ENCODE peak calls at places on chromosome 6, in ten cellular contexts. Y, K, V, X, P, L, B, T, R and F are unnamed samples. For H3K4me1 and H3K36me3, the result is how much of the 10 kb centered on the place peaks cover.

GRCh38 chr6:62652692-62653328 is 366.8 kb upstream of the KHDRBS2 start:
- DNase-seq in Y (no peak), K (no peak), V (no peak), X (peak), P (peak), L (peak), B (no peak), T (peak), R (no peak), F (no peak)

GRCh38 chr6:37576336-37576737 is 76.6 kb upstream of the CCDC167 start:
- DNase-seq in Y (no peak), K (peak), V (no peak), X (peak), P (peak), L (peak), B (no peak), T (no peak), R (no peak), F (no peak)

GRCh38 chr6:80438728-80439127 is 332.3 kb downstream of the BCKDHB start:
- DNase-seq in Y (no peak), K (peak), V (no peak), X (peak), P (peak), L (peak), B (peak), T (peak), R (no peak), F (no peak)

GRCh38 chr6:20700375-20700774 is 166.1 kb downstream of the CDKAL1 start:
- DNase-seq in Y (no peak), K (no peak), V (no peak), X (no peak), P (no peak), L (peak), B (no peak), T (no peak), R (no peak), F (no peak)

GRCh38 chr6:144315226-144315980 is 30.3 kb downstream of the UTRN start:
- DNase-seq in Y (peak), K (no peak), V (no peak), X (no peak), P (no peak), L (no peak), B (peak), T (no peak), R (no peak), F (no peak)

GRCh38 chr6:113668712-113669408 is 188.3 kb upstream of the MARCKS start:
- DNase-seq in Y (no peak), K (no peak), V (no peak), X (no peak), P (no peak), L (no peak), B (no peak), T (no peak), R (no peak), F (no peak)

GRCh38 chr6:131054392-131055250 is 8.4 kb downstream of the EPB41L2 start:
- DNase-seq in Y (no peak), K (no peak), V (no peak), X (no peak), P (no peak), L (peak), B (no peak), T (no peak), R (no peak), F (no peak)

GRCh38 chr6:125114248-125114858 is 39.2 kb upstream of the TPD52L1 start:
- DNase-seq in Y (peak), K (peak), V (no peak), X (peak), P (peak), L (peak), B (peak), T (peak), R (no peak), F (no peak)

GRCh38 chr6:82365011-82365751 is 1.6 kb downstream of the TPBG start:
- DNase-seq in Y (peak), K (peak), V (no peak), X (peak), P (peak), L (peak), B (peak), T (peak), R (peak), F (peak)

GRCh38 chr6:135393289-135393688 is 104.3 kb downstream of the AHI1 start:
- DNase-seq in Y (no peak), K (no peak), V (no peak), X (no peak), P (no peak), L (no peak), B (no peak), T (no peak), R (no peak), F (no peak)

GRCh38 chr6:157143885-157144795 is 179.2 kb downstream of the TMEM242 start:
- DNase-seq in Y (peak), K (no peak), V (no peak), X (no peak), P (no peak), L (no peak), B (peak), T (peak), R (no peak), F (no peak)

GRCh38 chr6:16251706-16252105 is 13.3 kb downstream of the GMPR start:
- DNase-seq in Y (no peak), K (no peak), V (no peak), X (no peak), P (no peak), L (peak), B (no peak), T (no peak), R (no peak), F (no peak)

GRCh38 chr6:114747995-114748625 is 405.3 kb upstream of the HS3ST5 start:
- DNase-seq in Y (no peak), K (peak), V (peak), X (peak), P (peak), L (peak), B (peak), T (peak), R (no peak), F (no peak)

GRCh38 chr6:22399693-22400092 is 102.9 kb upstream of the PRL start:
- DNase-seq in Y (no peak), K (no peak), V (no peak), X (no peak), P (peak), L (peak), B (peak), T (no peak), R (no peak), F (no peak)

GRCh38 chr6:94478178-94479140 is 1059.1 kb upstream of the EPHA7 start:
- DNase-seq in Y (no peak), K (no peak), V (no peak), X (no peak), P (no peak), L (no peak), B (no peak), T (no peak), R (no peak), F (no peak)

GRCh38 chr6:155778336-155778735 is 322.7 kb upstream of the NOX3 start:
- DNase-seq in Y (no peak), K (no peak), V (no peak), X (no peak), P (no peak), L (no peak), B (no peak), T (no peak), R (no peak), F (no peak)

GRCh38 chr6:25061289-25061945 is 125.7 kb upstream of the RIPOR2 start:
- DNase-seq in Y (peak), K (no peak), V (no peak), X (no peak), P (peak), L (no peak), B (no peak), T (peak), R (no peak), F (no peak)

GRCh38 chr6:137223370-137224131 is 4.4 kb upstream of the IFNGR1 start:
- DNase-seq in Y (no peak), K (no peak), V (no peak), X (no peak), P (peak), L (peak), B (peak), T (no peak), R (no peak), F (peak)

GRCh38 chr6:103113416-103113815 is 1719.9 kb downstream of the GRIK2 start:
- DNase-seq in Y (no peak), K (no peak), V (no peak), X (no peak), P (no peak), L (peak), B (no peak), T (no peak), R (no peak), F (no peak)

GRCh38 chr6:163958646-163959045 is 544.1 kb downstream of the QKI start:
- DNase-seq in Y (no peak), K (peak), V (no peak), X (no peak), P (peak), L (no peak), B (no peak), T (peak), R (no peak), F (no peak)

GRCh38 chr6:27924179-27924578 is 12.0 kb upstream of the OR2B2 start:
- DNase-seq in Y (no peak), K (no peak), V (no peak), X (no peak), P (no peak), L (no peak), B (no peak), T (no peak), R (no peak), F (no peak)

GRCh38 chr6:107823047-107823557 is 1.0 kb downstream of the SCML4 start:
- DNase-seq in Y (no peak), K (no peak), V (no peak), X (no peak), P (no peak), L (no peak), B (no peak), T (no peak), R (no peak), F (no peak)

DNA sequence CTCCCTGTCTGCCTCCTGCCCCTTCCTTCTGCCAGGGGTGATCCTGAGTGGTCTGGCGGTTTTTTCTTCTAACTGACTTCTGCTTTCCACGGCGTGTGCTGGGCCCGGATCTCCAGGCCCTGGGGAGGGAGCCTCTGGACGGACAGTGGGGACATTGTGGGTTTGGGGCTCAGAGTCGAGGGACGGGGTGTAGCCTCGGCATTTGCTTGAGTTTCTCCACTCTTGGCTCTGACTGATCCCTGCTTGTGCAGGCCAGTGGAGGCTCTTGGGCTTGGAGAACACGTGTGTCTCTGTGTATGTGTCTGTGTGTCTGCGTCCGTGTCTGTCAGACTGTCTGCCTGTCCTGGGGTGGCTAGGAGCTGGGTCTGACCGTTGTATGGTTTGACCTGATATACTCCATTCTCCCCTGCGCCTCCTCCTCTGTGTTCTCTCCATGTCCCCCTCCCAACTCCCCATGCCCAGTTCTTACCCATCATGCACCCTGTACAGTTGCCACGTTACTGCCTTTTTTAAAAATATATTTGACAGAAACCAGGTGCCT is 10.2 kb downstream of the SLC29A1 start:
- DNase-seq in Y (peak), K (no peak), V (no peak), X (no peak), P (no peak), L (no peak), B (no peak), T (no peak), R (peak), F (no peak)
- H3K27ac ChIP-seq in Y (peak), K (peak), V (peak), X (peak), P (peak), L (peak), B (peak), T (peak), R (peak), F (no peak)

DNA sequence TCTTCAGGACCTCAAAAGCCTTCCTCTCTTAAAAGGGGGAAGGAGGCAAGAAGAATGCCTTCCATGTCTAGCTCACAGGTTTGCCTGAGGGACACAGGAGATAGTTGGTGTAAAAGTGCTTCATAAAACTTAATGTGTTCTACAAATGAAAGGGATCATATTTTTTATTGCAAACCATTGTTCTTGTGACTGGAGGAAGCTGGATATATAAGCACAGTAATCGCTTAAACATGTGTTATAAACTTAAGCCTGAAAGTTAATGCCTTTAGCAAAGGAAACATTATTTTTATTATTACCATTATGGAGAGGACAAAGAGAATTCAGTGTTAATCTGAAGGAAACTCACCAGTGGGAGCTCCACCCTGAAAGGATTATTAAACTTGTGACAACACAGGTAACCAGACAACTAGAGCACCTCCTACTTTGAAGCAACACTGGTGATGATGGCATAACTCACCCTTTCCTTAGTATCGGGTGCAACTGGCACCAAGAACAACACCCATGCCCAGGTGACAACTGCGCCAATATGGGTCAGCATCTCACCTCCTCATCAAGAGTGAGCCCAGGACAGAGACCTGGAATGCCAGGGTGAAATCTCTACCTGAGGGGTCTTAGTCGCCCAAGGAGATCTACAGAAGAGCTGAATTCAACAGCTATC is 288.7 kb upstream of the PRDM1 start:
- DNase-seq in Y (peak), K (no peak), V (no peak), X (no peak), P (no peak), L (no peak), B (no peak), T (no peak), R (no peak), F (no peak)
- H3K4me1 ChIP-seq in Y (under half), K (under half), V (under half), X (under half), P (under half), L (under half), B (under half), T (under half), R (under half), F (under half)

GRCh38 chr6:32833599-32834155 is 4.9 kb downstream of the TAP2 start:
- DNase-seq in Y (no peak), K (peak), V (no peak), X (no peak), P (no peak), L (no peak), B (no peak), T (no peak), R (no peak), F (no peak)
- H3K36me3 ChIP-seq in Y (under half), K (under half), V (under half), X (half or more), P (under half), L (under half), B (under half), T (under half), R (half or more), F (under half)

GRCh38 chr6:146878564-146879343 is 280.0 kb downstream of the ADGB start:
- DNase-seq in Y (no peak), K (no peak), V (no peak), X (no peak), P (no peak), L (peak), B (no peak), T (no peak), R (no peak), F (no peak)
- H3K27ac ChIP-seq in Y (no peak), K (no peak), V (no peak), X (no peak), P (no peak), L (no peak), B (no peak), T (no peak), R (no peak), F (no peak)

DNA sequence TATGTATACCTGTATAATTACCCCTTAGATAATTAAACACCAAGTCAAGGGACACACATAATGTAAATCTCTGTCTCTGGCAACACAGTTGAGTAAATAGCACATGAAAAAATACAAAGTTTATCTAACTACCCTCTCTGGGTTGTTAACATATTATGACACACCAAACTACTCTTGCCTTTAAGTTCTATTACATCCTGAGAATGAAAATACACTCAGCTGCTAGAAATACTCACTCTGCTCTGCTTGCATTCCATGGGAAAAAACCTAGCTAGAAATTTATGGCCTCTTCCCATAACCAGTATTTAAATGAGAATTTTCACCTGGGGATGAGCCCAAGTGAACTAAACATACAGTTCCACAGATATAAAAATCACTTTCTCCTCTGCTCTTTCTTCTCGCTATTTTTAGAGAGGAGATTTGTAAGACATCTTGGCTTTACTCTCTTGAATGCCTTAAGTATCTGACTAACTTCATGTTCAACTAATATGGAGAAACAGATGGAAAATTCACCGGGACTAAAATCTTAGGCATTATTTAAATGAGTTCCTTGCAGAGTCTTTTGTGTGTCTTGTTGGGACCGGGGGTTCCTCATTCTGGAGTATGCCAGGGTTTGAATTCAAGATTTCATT is 140.9 kb downstream of the GJA10 start:
- DNase-seq in Y (no peak), K (no peak), V (no peak), X (no peak), P (peak), L (no peak), B (no peak), T (no peak), R (no peak), F (no peak)
- H3K4me1 ChIP-seq in Y (under half), K (under half), V (under half), X (under half), P (under half), L (under half), B (under half), T (under half), R (under half), F (under half)

GRCh38 chr6:160088774-160089533 is 32.7 kb upstream of the SLC22A1 start:
- DNase-seq in Y (no peak), K (no peak), V (no peak), X (no peak), P (peak), L (no peak), B (no peak), T (no peak), R (no peak), F (no peak)
- H3K36me3 ChIP-seq in Y (under half), K (half or more), V (half or more), X (under half), P (under half), L (under half), B (under half), T (under half), R (half or more), F (under half)

GRCh38 chr6:14690120-14691056 is 555.5 kb upstream of the JARID2 start:
- DNase-seq in Y (no peak), K (no peak), V (no peak), X (no peak), P (no peak), L (no peak), B (no peak), T (no peak), R (no peak), F (no peak)
- H3K27ac ChIP-seq in Y (no peak), K (no peak), V (no peak), X (no peak), P (no peak), L (no peak), B (no peak), T (no peak), R (no peak), F (no peak)

DNA sequence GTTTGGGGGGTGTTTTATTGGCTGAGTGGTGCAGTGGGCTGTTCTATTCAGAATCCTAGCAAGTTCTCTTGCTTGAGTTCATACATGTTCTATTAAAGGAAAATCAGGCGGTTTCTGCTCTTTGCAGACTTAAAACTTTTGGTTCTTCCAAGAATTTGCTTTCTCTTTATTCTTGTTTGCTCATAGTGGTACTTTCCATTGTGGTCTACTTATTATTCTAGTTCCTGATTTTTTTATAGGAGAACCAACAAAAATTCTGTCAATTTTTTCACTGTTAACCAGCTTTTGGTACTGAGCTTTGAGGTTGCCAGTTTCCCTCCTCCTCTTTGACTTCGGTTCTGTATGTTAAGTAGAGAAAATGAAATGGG is 6.7 kb downstream of the AFDN start:
- DNase-seq in Y (no peak), K (no peak), V (no peak), X (no peak), P (no peak), L (no peak), B (no peak), T (no peak), R (no peak), F (no peak)
- H3K4me1 ChIP-seq in Y (under half), K (under half), V (under half), X (under half), P (under half), L (under half), B (under half), T (under half), R (under half), F (under half)